ENCODE peak calls at places on chromosome 21, in four cellular contexts. T is PC-3, H is OCI-LY7, D is cardiac muscle cell. O is an unnamed sample.

GRCh38 chr21:43613755-43614638 is 45.3 kb downstream of the HSF2BP start:
- DNase-seq in T (no peak), H (no peak), D (no peak), O (peak)

GRCh38 chr21:17526771-17527170 is 13.9 kb downstream of the CXADR start:
- DNase-seq in T (no peak), H (no peak), D (no peak), O (no peak)

GRCh38 chr21:44505673-44506278 is 34.2 kb downstream of the KRTAP10-1 start:
- DNase-seq in T (peak), H (no peak), D (no peak), O (no peak)

GRCh38 chr21:32545948-32546441 is 39.3 kb downstream of the TCP10L start:
- DNase-seq in T (peak), H (no peak), D (no peak), O (no peak)

GRCh38 chr21:33069994-33070811 is at the start of gene OLIG1:
- DNase-seq in T (peak), H (no peak), D (peak), O (peak)

GRCh38 chr21:25176637-25177412 is 430.5 kb downstream of the MRPL39 start:
- DNase-seq in T (peak), H (no peak), D (no peak), O (peak)

GRCh38 chr21:15850645-15851044 is 120.9 kb downstream of the USP25 start:
- DNase-seq in T (peak), H (no peak), D (no peak), O (no peak)

GRCh38 chr21:43637530-43637929 is 21.8 kb downstream of the HSF2BP start:
- DNase-seq in T (no peak), H (no peak), D (no peak), O (no peak)

GRCh38 chr21:44013380-44014088 is 1.4 kb downstream of the TRAPPC10 start:
- DNase-seq in T (peak), H (peak), D (no peak), O (peak)

GRCh38 chr21:44765231-44766013 is 36.2 kb downstream of the UBE2G2 start:
- DNase-seq in T (peak), H (no peak), D (no peak), O (peak)

GRCh38 chr21:26572668-26573381 is at the start of gene CYYR1:
- DNase-seq in T (no peak), H (no peak), D (peak), O (no peak)

GRCh38 chr21:26570203-26570602 is 2.9 kb downstream of the CYYR1 start:
- DNase-seq in T (no peak), H (no peak), D (no peak), O (no peak)

DNA sequence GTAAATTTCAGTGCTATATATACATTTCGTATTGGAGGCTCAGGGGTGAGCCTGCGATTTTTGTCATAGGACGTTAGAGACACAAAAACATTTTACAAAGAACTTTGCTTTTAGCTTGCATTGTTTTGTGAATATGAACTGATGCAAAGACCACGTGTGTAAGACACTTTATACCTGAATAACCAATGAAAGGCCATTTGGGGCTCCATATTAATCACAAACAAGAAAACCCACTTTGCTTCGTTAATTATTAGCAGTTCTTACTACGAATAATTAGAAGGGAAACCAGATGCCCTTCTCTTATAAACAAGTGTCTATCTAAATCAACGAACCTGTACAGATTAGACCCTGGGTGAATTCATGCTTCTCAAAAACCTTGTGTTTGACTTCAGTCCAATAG is 1.1 kb downstream of the CYYR1 start:
- DNase-seq in T (no peak), H (no peak), D (no peak), O (no peak)
- H3K4me3 ChIP-seq in T (no peak), H (no peak), D (peak), O (no peak)

GRCh38 chr21:38505654-38506523 is 7.6 kb upstream of the ERG start:
- DNase-seq in T (peak), H (peak), D (peak), O (peak)

GRCh38 chr21:38507374-38507942 is 9.2 kb upstream of the ERG start:
- DNase-seq in T (no peak), H (no peak), D (no peak), O (no peak)

GRCh38 chr21:38506606-38507331 is 8.5 kb upstream of the ERG start:
- DNase-seq in T (no peak), H (no peak), D (no peak), O (no peak)

GRCh38 chr21:38511198-38511597 is 12.9 kb upstream of the ERG start:
- DNase-seq in T (no peak), H (no peak), D (no peak), O (no peak)

DNA sequence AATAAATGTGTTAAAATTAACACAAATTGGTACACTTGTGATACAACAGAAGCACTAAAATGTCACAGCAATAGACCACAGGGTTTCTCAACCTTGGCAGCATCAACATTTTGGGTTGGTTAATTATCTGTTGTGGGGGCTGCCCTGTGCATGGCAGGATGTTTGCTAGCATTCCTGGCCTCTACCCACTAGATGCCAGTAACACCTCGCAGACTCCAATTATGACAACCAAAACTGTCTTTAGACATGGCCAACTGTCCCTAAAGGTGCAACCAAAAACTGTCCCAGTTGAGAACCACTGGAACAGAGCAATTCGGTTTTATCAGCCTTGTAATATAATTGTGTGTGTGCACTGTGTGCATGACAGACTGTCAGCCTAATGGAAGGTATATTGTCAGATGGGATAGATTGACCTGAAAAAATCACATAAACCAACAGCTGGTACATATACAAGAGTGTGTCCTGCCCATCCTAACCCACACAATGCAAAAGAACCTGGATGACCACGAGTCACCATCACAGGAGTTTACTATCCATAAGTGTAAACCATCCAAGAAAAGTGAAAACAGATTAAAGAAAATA is 13.5 kb upstream of the ERG start:
- DNase-seq in T (peak), H (no peak), D (no peak), O (no peak)
- TF ChIP-seq CTCF in T (peak), H (no peak), D (no peak), O (peak)

GRCh38 chr21:34320006-34320405 is 43.8 kb upstream of the KCNE2 start:
- DNase-seq in T (no peak), H (no peak), D (no peak), O (no peak)
- H3K4me3 ChIP-seq in T (no peak), H (no peak), D (no peak), O (no peak)

GRCh38 chr21:28516996-28517592 is 475.6 kb downstream of the LTN1 start:
- DNase-seq in T (peak), H (peak), D (peak), O (peak)

GRCh38 chr21:28518620-28519019 is 474.1 kb downstream of the LTN1 start:
- DNase-seq in T (no peak), H (no peak), D (no peak), O (no peak)

GRCh38 chr21:28523367-28523766 is 469.3 kb downstream of the LTN1 start:
- DNase-seq in T (no peak), H (no peak), D (no peak), O (no peak)

GRCh38 chr21:28521932-28522826 is 470.5 kb downstream of the LTN1 start:
- DNase-seq in T (peak), H (peak), D (peak), O (peak)
- TF ChIP-seq CTCF in T (peak), H (peak), D (peak), O (peak)

GRCh38 chr21:36695671-36696389 is 3.1 kb upstream of the SIM2 start:
- DNase-seq in T (no peak), H (no peak), D (peak), O (no peak)
- H3K4me3 ChIP-seq in T (no peak), H (no peak), D (no peak), O (no peak)

GRCh38 chr21:34688145-34688544 is 19.4 kb downstream of the CLIC6 start:
- DNase-seq in T (no peak), H (peak), D (no peak), O (no peak)
- TF ChIP-seq CTCF in T (no peak), H (peak), D (peak), O (no peak)

GRCh38 chr21:35136586-35137254 is 87.6 kb upstream of the RUNX1 start:
- DNase-seq in T (peak), H (no peak), D (no peak), O (no peak)
- H3K4me3 ChIP-seq in T (peak), H (no peak), D (no peak), O (no peak)

GRCh38 chr21:42308161-42308913 is 6.9 kb downstream of the TFF3 start:
- DNase-seq in T (no peak), H (no peak), D (no peak), O (no peak)

GRCh38 chr21:42309753-42310213 is 5.4 kb downstream of the TFF3 start:
- DNase-seq in T (peak), H (peak), D (peak), O (peak)

GRCh38 chr21:42307106-42307505 is 8.1 kb downstream of the TFF3 start:
- DNase-seq in T (no peak), H (no peak), D (no peak), O (no peak)

GRCh38 chr21:42310411-42311001 is 4.7 kb downstream of the TFF3 start:
- DNase-seq in T (no peak), H (no peak), D (no peak), O (no peak)

GRCh38 chr21:42308914-42309752 is 6.1 kb downstream of the TFF3 start:
- DNase-seq in T (peak), H (no peak), D (no peak), O (no peak)
- TF ChIP-seq CTCF in T (peak), H (no peak), D (no peak), O (no peak)

DNA sequence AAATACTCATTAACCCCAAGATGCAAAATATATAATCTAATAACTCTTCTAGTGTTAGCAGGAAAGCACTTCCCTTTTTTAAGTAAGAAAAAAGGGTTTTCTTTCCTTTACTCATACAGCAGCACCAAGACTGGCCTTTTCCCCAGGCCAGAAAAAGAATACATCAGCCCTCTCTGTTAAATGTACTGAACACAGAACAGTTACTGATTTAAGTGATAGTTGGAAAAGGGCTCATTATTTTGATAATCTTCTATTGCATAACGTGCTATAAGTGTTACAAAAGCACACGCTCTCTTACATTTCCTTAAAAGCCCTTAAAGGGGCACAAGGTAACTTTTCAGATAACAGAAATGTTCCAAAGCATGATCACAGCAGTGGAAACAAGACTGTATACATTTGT is 142.9 kb downstream of the TIAM1 start:
- DNase-seq in T (no peak), H (no peak), D (no peak), O (no peak)
- H3K4me3 ChIP-seq in T (no peak), H (no peak), D (no peak), O (no peak)

GRCh38 chr21:45809421-45809820 is 165.9 kb downstream of the PCBP3 start:
- DNase-seq in T (no peak), H (no peak), D (no peak), O (no peak)

GRCh38 chr21:45806042-45806441 is 162.5 kb downstream of the PCBP3 start:
- DNase-seq in T (no peak), H (no peak), D (no peak), O (no peak)

GRCh38 chr21:45805321-45805720 is 161.8 kb downstream of the PCBP3 start:
- DNase-seq in T (no peak), H (no peak), D (no peak), O (no peak)

GRCh38 chr21:45816794-45817193 is 164.8 kb upstream of the COL6A1 start:
- DNase-seq in T (no peak), H (no peak), D (no peak), O (no peak)

GRCh38 chr21:45811136-45811535 is 167.6 kb downstream of the PCBP3 start:
- DNase-seq in T (no peak), H (no peak), D (no peak), O (no peak)
- TF ChIP-seq CTCF in T (no peak), H (no peak), D (no peak), O (no peak)